ENCODE peak calls at places on chromosomes 1 and 21, in five cellular contexts. C, I, O, Z and H are unnamed samples.
A peak's percentile ranks its signal among the peaks of the same experiment; 100 is the strongest.

GRCh38 chr1:36223373-36223995 is 759 bp upstream of the THRAP3 start:
- DNase-seq in O (no peak), Z (no peak), C (peak; percentile 66), I (peak; percentile 29), H (no peak)

GRCh38 chr21:43992121-43992520 is 20.0 kb upstream of the TRAPPC10 start:
- DNase-seq in O (no peak), Z (no peak), C (no peak), I (no peak), H (no peak)

GRCh38 chr1:114122891-114123621 is 30.6 kb downstream of the SYT6 start:
- DNase-seq in O (no peak), Z (no peak), I (peak; percentile 72), C (no peak), H (no peak)

GRCh38 chr21:35268261-35268660 is 219.2 kb upstream of the RUNX1 start:
- DNase-seq in C (no peak), I (no peak), Z (no peak), O (no peak), H (no peak)

GRCh38 chr21:27814226-27814625 is 847.3 kb upstream of the ADAMTS5 start:
- DNase-seq in Z (no peak), O (no peak), C (no peak), I (no peak), H (no peak)

GRCh38 chr1:183685112-183685713 is 32.1 kb upstream of the APOBEC4 start:
- DNase-seq in C (peak; percentile 65), Z (no peak), O (no peak), I (peak; percentile 40), H (peak; percentile 39)

GRCh38 chr1:94358630-94359599 is 59.3 kb upstream of the ABCD3 start:
- DNase-seq in Z (no peak), C (no peak), I (no peak), O (no peak), H (no peak)

GRCh38 chr1:183106166-183106565 is 79.9 kb upstream of the LAMC2 start:
- DNase-seq in I (no peak), Z (no peak), C (no peak), O (no peak), H (no peak)

GRCh38 chr1:201450721-201451291 is 18.2 kb downstream of the PHLDA3 start:
- DNase-seq in C (peak; percentile 75), O (peak; percentile 60), Z (no peak), I (peak; percentile 89), H (peak; percentile 39)

GRCh38 chr1:211631168-211631567 is 44.3 kb downstream of the NEK2 start:
- DNase-seq in O (no peak), C (no peak), Z (no peak), I (no peak), H (no peak)

GRCh38 chr1:10980094-10980577 is 32.3 kb upstream of the TARDBP start:
- DNase-seq in Z (peak; percentile 34), O (peak; percentile 84), C (peak; percentile 95), I (peak; percentile 85), H (peak; percentile 90)

GRCh38 chr1:33098371-33098770 is 17.4 kb downstream of the AZIN2 start:
- DNase-seq in C (no peak), I (no peak), Z (no peak), O (no peak), H (no peak)

GRCh38 chr1:56359036-56359435 is 220.3 kb downstream of the PLPP3 start:
- DNase-seq in O (no peak), C (no peak), Z (no peak), I (no peak), H (no peak)

GRCh38 chr1:115898020-115898419 is 57.1 kb upstream of the NHLH2 start:
- DNase-seq in I (no peak), Z (no peak), O (no peak), C (no peak), H (no peak)

GRCh38 chr1:156140879-156141707 is 12.3 kb upstream of the SEMA4A start:
- DNase-seq in O (no peak), C (peak; percentile 48), I (no peak), Z (no peak), H (no peak)

GRCh38 chr1:175188936-175189335 is 3.6 kb downstream of the KIAA0040 start:
- DNase-seq in Z (no peak), C (peak; percentile 53), O (no peak), I (no peak), H (no peak)

GRCh38 chr21:39613029-39613934 is 542 bp downstream of the B3GALT5 start:
- DNase-seq in I (no peak), O (no peak), Z (no peak), C (no peak), H (no peak)

GRCh38 chr1:245742891-245743290 is 588.1 kb downstream of the KIF26B start:
- DNase-seq in I (peak; percentile 60), C (no peak), O (no peak), Z (peak; percentile 73), H (no peak)

GRCh38 chr1:15153842-15154479 is 414 bp downstream of the TMEM51 start:
- DNase-seq in Z (no peak), C (no peak), I (peak; percentile 83), O (peak; percentile 17), H (peak; percentile 79)

GRCh38 chr1:210310562-210310961 is 18.1 kb upstream of the HHAT start:
- DNase-seq in O (no peak), C (no peak), Z (no peak), I (no peak), H (no peak)

GRCh38 chr1:186033744-186034345 is 299.7 kb downstream of the HMCN1 start:
- DNase-seq in O (no peak), C (no peak), Z (peak; percentile 30), I (peak; percentile 19), H (no peak)